ENCODE peak calls at places on chromosome 5, in five cellular contexts. One of them, this sample, is unnamed.

GRCh38 chr5:67476531-67476930 is 279.9 kb upstream of the CD180 start:
- DNase-seq in adipocyte: peak
- DNase-seq in SJSA1: no peak
- DNase-seq in A172: no peak
- DNase-seq in NCI-H1417: no peak
- DNase-seq in this sample: no peak

GRCh38 chr5:141634162-141634561 is 2.5 kb downstream of the HDAC3 start:
- DNase-seq in adipocyte: no peak
- DNase-seq in SJSA1: no peak
- DNase-seq in A172: no peak
- DNase-seq in NCI-H1417: no peak
- DNase-seq in this sample: no peak

GRCh38 chr5:112635276-112635675 is 102.4 kb upstream of the APC start:
- DNase-seq in adipocyte: no peak
- DNase-seq in SJSA1: no peak
- DNase-seq in A172: no peak
- DNase-seq in NCI-H1417: no peak
- DNase-seq in this sample: no peak

GRCh38 chr5:34043099-34043876 is at the start of gene C1QTNF3:
- DNase-seq in adipocyte: no peak
- DNase-seq in SJSA1: no peak
- DNase-seq in A172: no peak
- DNase-seq in NCI-H1417: no peak
- DNase-seq in this sample: no peak

GRCh38 chr5:93512799-93513198 is 68.2 kb downstream of the NR2F1-AS1 start:
- DNase-seq in adipocyte: peak
- DNase-seq in SJSA1: peak
- DNase-seq in A172: peak
- DNase-seq in NCI-H1417: no peak
- DNase-seq in this sample: peak

GRCh38 chr5:52476346-52476745 is 311.4 kb upstream of the ITGA1 start:
- DNase-seq in adipocyte: no peak
- DNase-seq in SJSA1: no peak
- DNase-seq in A172: no peak
- DNase-seq in NCI-H1417: no peak
- DNase-seq in this sample: no peak

GRCh38 chr5:52709171-52709925 is 78.4 kb upstream of the ITGA1 start:
- DNase-seq in adipocyte: no peak
- DNase-seq in SJSA1: peak
- DNase-seq in A172: peak
- DNase-seq in NCI-H1417: no peak
- DNase-seq in this sample: peak

GRCh38 chr5:57777174-57777581 is 294.6 kb upstream of the ACTBL2 start:
- DNase-seq in adipocyte: no peak
- DNase-seq in SJSA1: peak
- DNase-seq in A172: peak
- DNase-seq in NCI-H1417: no peak
- DNase-seq in this sample: peak

GRCh38 chr5:122102825-122103224 is 24.8 kb upstream of the LOX start:
- DNase-seq in adipocyte: peak
- DNase-seq in SJSA1: no peak
- DNase-seq in A172: peak
- DNase-seq in NCI-H1417: no peak
- DNase-seq in this sample: peak

GRCh38 chr5:1298723-1299510 is 4.0 kb upstream of the TERT start:
- DNase-seq in adipocyte: no peak
- DNase-seq in SJSA1: no peak
- DNase-seq in A172: no peak
- DNase-seq in NCI-H1417: no peak
- DNase-seq in this sample: no peak

GRCh38 chr5:134477462-134478245 is 47.8 kb upstream of the JADE2 start:
- DNase-seq in adipocyte: no peak
- DNase-seq in SJSA1: no peak
- DNase-seq in A172: no peak
- DNase-seq in NCI-H1417: no peak
- DNase-seq in this sample: peak

GRCh38 chr5:35443803-35444595 is 173.7 kb upstream of the SPEF2 start:
- DNase-seq in adipocyte: no peak
- DNase-seq in SJSA1: no peak
- DNase-seq in A172: no peak
- DNase-seq in NCI-H1417: no peak
- DNase-seq in this sample: no peak

GRCh38 chr5:55004728-55005127 is 19.3 kb upstream of the GZMK start:
- DNase-seq in adipocyte: peak
- DNase-seq in SJSA1: peak
- DNase-seq in A172: no peak
- DNase-seq in NCI-H1417: no peak
- DNase-seq in this sample: peak

GRCh38 chr5:154276932-154277331 is 86.4 kb downstream of the GALNT10 start:
- DNase-seq in adipocyte: peak
- DNase-seq in SJSA1: peak
- DNase-seq in A172: peak
- DNase-seq in NCI-H1417: no peak
- DNase-seq in this sample: peak

GRCh38 chr5:151345808-151346478 is 1.4 kb downstream of the SLC36A2 start:
- DNase-seq in adipocyte: peak
- DNase-seq in SJSA1: no peak
- DNase-seq in A172: peak
- DNase-seq in NCI-H1417: no peak
- DNase-seq in this sample: peak

GRCh38 chr5:89286320-89286719 is 403.3 kb upstream of the MEF2C start:
- DNase-seq in adipocyte: no peak
- DNase-seq in SJSA1: no peak
- DNase-seq in A172: no peak
- DNase-seq in NCI-H1417: no peak
- DNase-seq in this sample: no peak

GRCh38 chr5:147223951-147224791 is 10.7 kb upstream of the STK32A start:
- DNase-seq in adipocyte: peak
- DNase-seq in SJSA1: peak
- DNase-seq in A172: peak
- DNase-seq in NCI-H1417: peak
- DNase-seq in this sample: peak

GRCh38 chr5:1500411-1501091 is 23.2 kb downstream of the LPCAT1 start:
- DNase-seq in adipocyte: no peak
- DNase-seq in SJSA1: no peak
- DNase-seq in A172: no peak
- DNase-seq in NCI-H1417: no peak
- DNase-seq in this sample: no peak

GRCh38 chr5:56711191-56711590 is 104.2 kb upstream of the MAP3K1 start:
- DNase-seq in adipocyte: peak
- DNase-seq in SJSA1: peak
- DNase-seq in A172: peak
- DNase-seq in NCI-H1417: no peak
- DNase-seq in this sample: peak

GRCh38 chr5:34604119-34604675 is 51.9 kb upstream of the RAI14 start:
- DNase-seq in adipocyte: no peak
- DNase-seq in SJSA1: no peak
- DNase-seq in A172: peak
- DNase-seq in NCI-H1417: no peak
- DNase-seq in this sample: no peak

GRCh38 chr5:73640861-73641320 is 14.9 kb downstream of the ARHGEF28 start:
- DNase-seq in adipocyte: peak
- DNase-seq in SJSA1: peak
- DNase-seq in A172: peak
- DNase-seq in NCI-H1417: no peak
- DNase-seq in this sample: peak

GRCh38 chr5:56415356-56415765 is 182.2 kb upstream of the ANKRD55 start:
- DNase-seq in adipocyte: peak
- DNase-seq in SJSA1: no peak
- DNase-seq in A172: peak
- DNase-seq in NCI-H1417: no peak
- DNase-seq in this sample: peak

GRCh38 chr5:159273923-159274322 is 10.8 kb downstream of the UBLCP1 start:
- DNase-seq in adipocyte: no peak
- DNase-seq in SJSA1: no peak
- DNase-seq in A172: no peak
- DNase-seq in NCI-H1417: no peak
- DNase-seq in this sample: no peak

GRCh38 chr5:93070938-93071337 is 510.1 kb downstream of the NR2F1-AS1 start:
- DNase-seq in adipocyte: no peak
- DNase-seq in SJSA1: no peak
- DNase-seq in A172: no peak
- DNase-seq in NCI-H1417: peak
- DNase-seq in this sample: no peak

GRCh38 chr5:136094189-136094912 is 38.3 kb upstream of the SMAD5 start:
- DNase-seq in adipocyte: no peak
- DNase-seq in SJSA1: no peak
- DNase-seq in A172: no peak
- DNase-seq in NCI-H1417: no peak
- DNase-seq in this sample: no peak